ENCODE peak calls at places on chromosome 6, in four cellular contexts. Q is GM12878, X is GM12891, A is K562. B is an unnamed sample.

GRCh38 chr6:134138226-134138975 is 86.0 kb upstream of the SLC2A12 start:
- DNase-seq in A (no peak), Q (no peak), X (no peak), B (no peak)

GRCh38 chr6:168050861-168051586 is 28.0 kb downstream of the FRMD1 start:
- DNase-seq in Q (no peak), X (no peak), A (no peak), B (no peak)

GRCh38 chr6:133646021-133646682 is 242.8 kb upstream of the TCF21 start:
- DNase-seq in Q (no peak), X (no peak), A (no peak), B (no peak)

GRCh38 chr6:55668625-55669024 is 89.6 kb upstream of the HMGCLL1 start:
- DNase-seq in Q (no peak), A (no peak), X (no peak), B (no peak)

GRCh38 chr6:132365319-132365907 is 35.9 kb downstream of the MOXD1 start:
- DNase-seq in Q (peak; percentile 81), A (no peak), X (no peak), B (no peak)

GRCh38 chr6:137342607-137343186 is 123.5 kb upstream of the IFNGR1 start:
- DNase-seq in A (peak; percentile 11), Q (no peak), X (no peak), B (no peak)

GRCh38 chr6:117157448-117157847 is 107.9 kb upstream of the VGLL2 start:
- DNase-seq in Q (no peak), A (no peak), X (no peak), B (no peak)

GRCh38 chr6:56235245-56235644 is 12.1 kb downstream of the COL21A1 start:
- DNase-seq in X (no peak), Q (no peak), A (no peak), B (no peak)

GRCh38 chr6:112231609-112232060 is 22.7 kb downstream of the LAMA4 start:
- DNase-seq in A (no peak), Q (no peak), X (no peak), B (no peak)

GRCh38 chr6:167244991-167245390 is 46.1 kb upstream of the UNC93A start:
- DNase-seq in Q (no peak), X (no peak), A (no peak), B (no peak)

GRCh38 chr6:7138921-7139358 is 31.2 kb downstream of the RREB1 start:
- DNase-seq in X (no peak), Q (no peak), A (peak; percentile 45), B (no peak)

GRCh38 chr6:15378272-15378671 is 132.4 kb downstream of the JARID2 start:
- DNase-seq in Q (no peak), X (no peak), A (no peak), B (no peak)

GRCh38 chr6:43828711-43829110 is 58.7 kb downstream of the VEGFA start:
- DNase-seq in Q (no peak), X (no peak), A (peak; percentile 93), B (no peak)

GRCh38 chr6:98880486-98880885 is 46.1 kb downstream of the POU3F2 start:
- DNase-seq in X (no peak), Q (peak; percentile 32), A (no peak), B (no peak)

GRCh38 chr6:22362361-22362760 is 65.5 kb upstream of the PRL start:
- DNase-seq in Q (no peak), A (no peak), X (no peak), B (no peak)

GRCh38 chr6:4280721-4281120 is 145.3 kb upstream of the ECI2 start:
- DNase-seq in X (no peak), Q (no peak), A (no peak), B (no peak)

GRCh38 chr6:166907871-166908806 is 48.2 kb downstream of the RNASET2 start:
- DNase-seq in X (no peak), Q (no peak), A (no peak), B (no peak)

GRCh38 chr6:52975580-52975979 is 19.5 kb downstream of the GSTA4 start:
- DNase-seq in Q (no peak), X (no peak), A (no peak), B (no peak)
- TF ChIP-seq SPI1 in Q (no peak), X (no peak), A (no peak), B (no peak)

DNA sequence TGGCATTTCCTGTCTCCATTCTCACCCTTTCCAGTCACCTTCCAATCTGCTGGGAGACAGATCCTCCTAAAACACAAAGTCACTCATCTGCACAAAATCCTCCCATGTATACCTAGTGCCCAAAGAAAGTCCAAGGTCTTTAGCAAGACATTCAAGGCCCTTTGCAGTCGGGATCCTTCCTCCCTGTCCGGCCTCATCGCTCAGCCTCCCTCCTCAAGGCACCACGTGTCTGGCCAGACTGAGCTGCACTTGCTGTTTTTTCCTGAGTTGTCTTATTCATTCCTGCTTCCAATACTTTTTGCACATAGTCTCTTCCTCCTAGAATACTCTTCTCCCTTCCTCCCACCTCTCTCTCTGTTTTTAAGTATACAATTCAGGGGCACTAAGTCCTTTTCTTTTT is 1.4 kb downstream of the TRIM15 start:
- DNase-seq in A (no peak), Q (no peak), X (no peak), B (no peak)
- TF ChIP-seq SPI1 in A (no peak), Q (no peak), X (no peak), B (no peak)

GRCh38 chr6:10956776-10957175 is 69.9 kb downstream of the SYCP2L start:
- DNase-seq in X (no peak), Q (no peak), A (no peak), B (no peak)

GRCh38 chr6:10957414-10957886 is 70.6 kb downstream of the SYCP2L start:
- DNase-seq in Q (no peak), X (no peak), A (no peak), B (no peak)

GRCh38 chr6:10951675-10952282 is 64.9 kb downstream of the SYCP2L start:
- DNase-seq in X (no peak), A (peak; percentile 24), Q (no peak), B (no peak)

GRCh38 chr6:10949579-10950490 is 63.0 kb downstream of the SYCP2L start:
- DNase-seq in A (no peak), Q (no peak), X (no peak), B (no peak)

GRCh38 chr6:10954590-10955010 is 67.7 kb downstream of the SYCP2L start:
- DNase-seq in Q (peak; percentile 31), X (peak; percentile 37), A (peak; percentile 76), B (peak; percentile 66)
- TF ChIP-seq SPI1 in Q (no peak), X (no peak), A (no peak), B (no peak)

GRCh38 chr6:17505062-17505476 is 95.0 kb upstream of the FAM8A1 start:
- DNase-seq in X (no peak), Q (no peak), A (no peak), B (no peak)

GRCh38 chr6:17505767-17506280 is 94.3 kb upstream of the FAM8A1 start:
- DNase-seq in A (no peak), X (no peak), Q (no peak), B (no peak)

GRCh38 chr6:17504005-17504404 is 96.1 kb upstream of the FAM8A1 start:
- DNase-seq in A (no peak), X (no peak), Q (no peak), B (no peak)

GRCh38 chr6:17506962-17507361 is 93.1 kb upstream of the FAM8A1 start:
- DNase-seq in X (no peak), A (no peak), Q (no peak), B (no peak)

DNA sequence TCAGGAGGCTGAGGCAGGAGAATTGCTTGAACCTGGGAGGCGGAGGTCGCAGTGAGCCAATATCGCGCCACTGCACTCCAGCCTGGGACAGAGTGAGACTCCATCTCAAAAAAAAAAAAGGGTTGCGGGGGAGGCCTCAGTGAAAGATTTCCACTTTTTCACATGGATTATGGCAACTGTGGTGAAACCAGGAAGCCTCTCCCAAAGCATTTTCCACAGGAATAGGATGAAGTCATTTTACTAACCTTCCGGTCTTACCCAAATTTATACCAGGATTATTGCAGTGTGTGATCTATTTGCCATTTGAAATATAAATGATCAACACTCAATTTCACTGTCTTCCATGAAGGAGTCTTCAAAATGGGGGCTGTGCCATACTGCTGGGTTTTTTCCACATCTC is 93.6 kb upstream of the FAM8A1 start:
- DNase-seq in Q (no peak), X (no peak), A (no peak), B (no peak)
- TF ChIP-seq SPI1 in Q (no peak), X (no peak), A (no peak), B (no peak)

DNA sequence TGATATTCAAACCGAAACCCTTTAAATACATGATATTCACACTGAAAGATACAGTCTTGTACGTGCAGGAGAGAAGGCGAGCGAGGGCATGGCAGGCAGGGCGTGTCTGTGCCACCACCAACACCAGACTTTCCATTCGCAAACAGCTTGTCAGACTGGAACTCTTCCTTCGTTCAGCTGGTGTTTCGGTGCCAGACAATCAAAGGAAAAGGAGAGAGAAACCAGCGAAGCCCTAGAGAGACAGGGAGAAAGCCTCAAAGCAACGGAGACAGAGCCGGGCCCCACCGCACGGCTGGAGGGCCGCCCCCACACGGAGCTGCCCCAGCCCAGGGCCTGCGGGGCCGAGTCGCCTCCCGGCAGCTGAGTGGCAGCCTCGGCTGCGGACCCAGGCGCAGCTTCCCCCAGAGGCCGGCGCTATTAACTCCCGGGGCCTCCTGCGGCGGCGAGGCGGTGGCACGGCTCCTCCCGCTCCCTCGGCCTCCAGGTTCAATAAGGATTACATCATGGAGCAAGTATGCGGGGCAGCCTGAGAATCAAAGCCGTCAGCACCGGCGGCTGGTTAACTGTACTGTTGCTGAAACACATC is 32.1 kb upstream of the NR2E1 start:
- DNase-seq in A (peak; percentile 50), X (peak; percentile 39), Q (no peak), B (no peak)
- TF ChIP-seq SPI1 in A (no peak), X (no peak), Q (no peak), B (no peak)

GRCh38 chr6:131063028-131063763 is at the start of gene EPB41L2:
- DNase-seq in Q (peak; percentile 26), A (peak; percentile 86), X (peak; percentile 44), B (peak; percentile 4)

GRCh38 chr6:131063764-131064272 is 773 bp upstream of the EPB41L2 start:
- DNase-seq in Q (no peak), A (no peak), X (no peak), B (no peak)

GRCh38 chr6:131061041-131061770 is 1.8 kb downstream of the EPB41L2 start:
- DNase-seq in Q (no peak), A (no peak), X (no peak), B (no peak)

GRCh38 chr6:131061771-131062160 is 1.3 kb downstream of the EPB41L2 start:
- DNase-seq in X (no peak), A (no peak), Q (no peak), B (no peak)

GRCh38 chr6:131062245-131063027 is 609 bp downstream of the EPB41L2 start:
- DNase-seq in Q (no peak), X (peak; percentile 2), A (no peak), B (no peak)
- TF ChIP-seq SPI1 in Q (no peak), X (no peak), A (no peak), B (no peak)

GRCh38 chr6:32700391-32701040 is 34.1 kb upstream of the HLA-DQB1 start:
- DNase-seq in X (no peak), A (peak; percentile 52), Q (no peak), B (peak; percentile 31)
- TF ChIP-seq SPI1 in X (no peak), A (no peak), Q (no peak), B (no peak)

GRCh38 chr6:130602151-130602770 is 224.9 kb upstream of the SMLR1 start:
- DNase-seq in X (no peak), A (no peak), Q (no peak), B (no peak)
- TF ChIP-seq SPI1 in X (no peak), A (no peak), Q (no peak), B (no peak)